ENCODE peak calls at places on chromosomes 3 and 15, in seven cellular contexts. One of them, this sample, is unnamed.

GRCh38 chr3:38297947-38298711 is 16.0 kb downstream of the SLC22A14 start:
- DNase-seq in stimulated activated CD8-positive, alpha-beta memory T cell treated with anti-CD3 and anti-CD28 coated beads, Interleukin-12 subunit alpha, Interleukin-12 subunit beta, amount 100 ng/mL, for 1 hour: no peak
- DNase-seq in smooth muscle cell of the brain vasculature: no peak
- DNase-seq in left ventricle myocardium superior: no peak
- DNase-seq in GM23248: peak
- DNase-seq in IMR-90: peak
- DNase-seq in GM12865: peak
- DNase-seq in this sample: no peak

GRCh38 chr3:53180305-53181023 is 19.5 kb downstream of the PRKCD start:
- DNase-seq in stimulated activated CD8-positive, alpha-beta memory T cell treated with anti-CD3 and anti-CD28 coated beads, Interleukin-12 subunit alpha, Interleukin-12 subunit beta, amount 100 ng/mL, for 1 hour: no peak
- DNase-seq in smooth muscle cell of the brain vasculature: no peak
- DNase-seq in left ventricle myocardium superior: no peak
- DNase-seq in GM23248: no peak
- DNase-seq in IMR-90: no peak
- DNase-seq in GM12865: peak
- DNase-seq in this sample: no peak

GRCh38 chr15:40766194-40766830 is 2.4 kb downstream of the GCHFR start:
- DNase-seq in stimulated activated CD8-positive, alpha-beta memory T cell treated with anti-CD3 and anti-CD28 coated beads, Interleukin-12 subunit alpha, Interleukin-12 subunit beta, amount 100 ng/mL, for 1 hour: no peak
- DNase-seq in smooth muscle cell of the brain vasculature: no peak
- DNase-seq in left ventricle myocardium superior: no peak
- DNase-seq in GM23248: peak
- DNase-seq in IMR-90: peak
- DNase-seq in GM12865: no peak
- DNase-seq in this sample: no peak

GRCh38 chr3:168914662-168915061 is 748.9 kb downstream of the MECOM start:
- DNase-seq in stimulated activated CD8-positive, alpha-beta memory T cell treated with anti-CD3 and anti-CD28 coated beads, Interleukin-12 subunit alpha, Interleukin-12 subunit beta, amount 100 ng/mL, for 1 hour: no peak
- DNase-seq in smooth muscle cell of the brain vasculature: no peak
- DNase-seq in left ventricle myocardium superior: no peak
- DNase-seq in GM23248: peak
- DNase-seq in IMR-90: peak
- DNase-seq in GM12865: no peak
- DNase-seq in this sample: no peak

GRCh38 chr3:136578290-136578689 is 173.9 kb downstream of the STAG1 start:
- DNase-seq in stimulated activated CD8-positive, alpha-beta memory T cell treated with anti-CD3 and anti-CD28 coated beads, Interleukin-12 subunit alpha, Interleukin-12 subunit beta, amount 100 ng/mL, for 1 hour: no peak
- DNase-seq in smooth muscle cell of the brain vasculature: no peak
- DNase-seq in left ventricle myocardium superior: no peak
- DNase-seq in GM23248: no peak
- DNase-seq in IMR-90: no peak
- DNase-seq in GM12865: no peak
- DNase-seq in this sample: no peak

GRCh38 chr15:35305031-35305555 is 220.0 kb upstream of the NANOGP8 start:
- DNase-seq in stimulated activated CD8-positive, alpha-beta memory T cell treated with anti-CD3 and anti-CD28 coated beads, Interleukin-12 subunit alpha, Interleukin-12 subunit beta, amount 100 ng/mL, for 1 hour: no peak
- DNase-seq in smooth muscle cell of the brain vasculature: no peak
- DNase-seq in left ventricle myocardium superior: no peak
- DNase-seq in GM23248: no peak
- DNase-seq in IMR-90: no peak
- DNase-seq in GM12865: no peak
- DNase-seq in this sample: no peak

GRCh38 chr15:33067456-33067855 is 127.1 kb downstream of the FMN1 start:
- DNase-seq in stimulated activated CD8-positive, alpha-beta memory T cell treated with anti-CD3 and anti-CD28 coated beads, Interleukin-12 subunit alpha, Interleukin-12 subunit beta, amount 100 ng/mL, for 1 hour: no peak
- DNase-seq in smooth muscle cell of the brain vasculature: peak
- DNase-seq in left ventricle myocardium superior: no peak
- DNase-seq in GM23248: peak
- DNase-seq in IMR-90: peak
- DNase-seq in GM12865: no peak
- DNase-seq in this sample: no peak

GRCh38 chr3:192413461-192413860 is 313.9 kb downstream of the FGF12 start:
- DNase-seq in stimulated activated CD8-positive, alpha-beta memory T cell treated with anti-CD3 and anti-CD28 coated beads, Interleukin-12 subunit alpha, Interleukin-12 subunit beta, amount 100 ng/mL, for 1 hour: no peak
- DNase-seq in smooth muscle cell of the brain vasculature: no peak
- DNase-seq in left ventricle myocardium superior: no peak
- DNase-seq in GM23248: no peak
- DNase-seq in IMR-90: no peak
- DNase-seq in GM12865: no peak
- DNase-seq in this sample: no peak

GRCh38 chr3:123586966-123587365 is 2.1 kb upstream of the HACD2 start:
- DNase-seq in stimulated activated CD8-positive, alpha-beta memory T cell treated with anti-CD3 and anti-CD28 coated beads, Interleukin-12 subunit alpha, Interleukin-12 subunit beta, amount 100 ng/mL, for 1 hour: no peak
- DNase-seq in smooth muscle cell of the brain vasculature: no peak
- DNase-seq in left ventricle myocardium superior: no peak
- DNase-seq in GM23248: peak
- DNase-seq in IMR-90: peak
- DNase-seq in GM12865: no peak
- DNase-seq in this sample: peak

GRCh38 chr15:69478259-69478687 is 25.7 kb downstream of the RPLP1 start:
- DNase-seq in stimulated activated CD8-positive, alpha-beta memory T cell treated with anti-CD3 and anti-CD28 coated beads, Interleukin-12 subunit alpha, Interleukin-12 subunit beta, amount 100 ng/mL, for 1 hour: no peak
- DNase-seq in smooth muscle cell of the brain vasculature: no peak
- DNase-seq in left ventricle myocardium superior: peak
- DNase-seq in GM23248: peak
- DNase-seq in IMR-90: peak
- DNase-seq in GM12865: peak
- DNase-seq in this sample: peak

GRCh38 chr3:10357095-10357494 is 36.2 kb upstream of the SEC13 start:
- DNase-seq in stimulated activated CD8-positive, alpha-beta memory T cell treated with anti-CD3 and anti-CD28 coated beads, Interleukin-12 subunit alpha, Interleukin-12 subunit beta, amount 100 ng/mL, for 1 hour: no peak
- DNase-seq in smooth muscle cell of the brain vasculature: no peak
- DNase-seq in left ventricle myocardium superior: no peak
- DNase-seq in GM23248: no peak
- DNase-seq in IMR-90: no peak
- DNase-seq in GM12865: no peak
- DNase-seq in this sample: no peak

GRCh38 chr3:48478631-48479555 is 25.1 kb downstream of the SHISA5 start:
- DNase-seq in stimulated activated CD8-positive, alpha-beta memory T cell treated with anti-CD3 and anti-CD28 coated beads, Interleukin-12 subunit alpha, Interleukin-12 subunit beta, amount 100 ng/mL, for 1 hour: peak
- DNase-seq in smooth muscle cell of the brain vasculature: no peak
- DNase-seq in left ventricle myocardium superior: no peak
- DNase-seq in GM23248: no peak
- DNase-seq in IMR-90: no peak
- DNase-seq in GM12865: peak
- DNase-seq in this sample: no peak

GRCh38 chr3:49171119-49171774 is at the start of gene KLHDC8B:
- DNase-seq in stimulated activated CD8-positive, alpha-beta memory T cell treated with anti-CD3 and anti-CD28 coated beads, Interleukin-12 subunit alpha, Interleukin-12 subunit beta, amount 100 ng/mL, for 1 hour: peak
- DNase-seq in smooth muscle cell of the brain vasculature: peak
- DNase-seq in left ventricle myocardium superior: peak
- DNase-seq in GM23248: peak
- DNase-seq in IMR-90: peak
- DNase-seq in GM12865: peak
- DNase-seq in this sample: peak

GRCh38 chr3:71294919-71295318 is 288.6 kb downstream of the FOXP1 start:
- DNase-seq in stimulated activated CD8-positive, alpha-beta memory T cell treated with anti-CD3 and anti-CD28 coated beads, Interleukin-12 subunit alpha, Interleukin-12 subunit beta, amount 100 ng/mL, for 1 hour: no peak
- DNase-seq in smooth muscle cell of the brain vasculature: no peak
- DNase-seq in left ventricle myocardium superior: no peak
- DNase-seq in GM23248: no peak
- DNase-seq in IMR-90: no peak
- DNase-seq in GM12865: no peak
- DNase-seq in this sample: no peak

GRCh38 chr3:192079098-192079497 is 618.1 kb downstream of the PYDC2 start:
- DNase-seq in stimulated activated CD8-positive, alpha-beta memory T cell treated with anti-CD3 and anti-CD28 coated beads, Interleukin-12 subunit alpha, Interleukin-12 subunit beta, amount 100 ng/mL, for 1 hour: no peak
- DNase-seq in smooth muscle cell of the brain vasculature: no peak
- DNase-seq in left ventricle myocardium superior: no peak
- DNase-seq in GM23248: no peak
- DNase-seq in IMR-90: no peak
- DNase-seq in GM12865: no peak
- DNase-seq in this sample: no peak

GRCh38 chr15:76460871-76461270 is 124.3 kb downstream of the ISL2 start:
- DNase-seq in stimulated activated CD8-positive, alpha-beta memory T cell treated with anti-CD3 and anti-CD28 coated beads, Interleukin-12 subunit alpha, Interleukin-12 subunit beta, amount 100 ng/mL, for 1 hour: no peak
- DNase-seq in smooth muscle cell of the brain vasculature: no peak
- DNase-seq in left ventricle myocardium superior: no peak
- DNase-seq in GM23248: peak
- DNase-seq in IMR-90: peak
- DNase-seq in GM12865: no peak
- DNase-seq in this sample: no peak

GRCh38 chr3:58880182-58880581 is 169.6 kb downstream of the CFAP20DC start:
- DNase-seq in stimulated activated CD8-positive, alpha-beta memory T cell treated with anti-CD3 and anti-CD28 coated beads, Interleukin-12 subunit alpha, Interleukin-12 subunit beta, amount 100 ng/mL, for 1 hour: no peak
- DNase-seq in smooth muscle cell of the brain vasculature: no peak
- DNase-seq in left ventricle myocardium superior: no peak
- DNase-seq in GM23248: peak
- DNase-seq in IMR-90: peak
- DNase-seq in GM12865: no peak
- DNase-seq in this sample: no peak

This sample was measured in OCI-M1.